ENCODE peak calls at places on chromosomes 6 and 20, in seven cellular contexts. B, T, U, H, S, F and J are unnamed samples.

GRCh38 chr6:37650071-37650481 is 47.6 kb downstream of the MDGA1 start:
- DNase-seq in B (no peak), U (peak), S (peak), F (peak), T (no peak), H (no peak), J (no peak)

GRCh38 chr20:19022791-19023448 is 189.5 kb upstream of the SLC24A3 start:
- DNase-seq in U (no peak), F (no peak), S (no peak), T (no peak), B (no peak), H (no peak), J (no peak)

GRCh38 chr6:40877362-40877761 is 161.7 kb downstream of the UNC5CL start:
- DNase-seq in B (no peak), F (no peak), H (no peak), T (no peak), U (no peak), S (no peak), J (no peak)

GRCh38 chr20:57509665-57510237 is 15.2 kb downstream of the CTCFL start:
- DNase-seq in B (peak), H (peak), S (peak), U (peak), F (no peak), T (no peak), J (peak)

GRCh38 chr20:58585753-58586540 is 65.1 kb upstream of the STX16 start:
- DNase-seq in T (no peak), U (no peak), B (no peak), F (no peak), H (peak), S (no peak), J (no peak)

GRCh38 chr6:129312865-129313264 is 397.1 kb downstream of the ARHGAP18 start:
- DNase-seq in F (no peak), S (no peak), B (peak), T (no peak), U (no peak), H (no peak), J (no peak)

GRCh38 chr6:15378864-15379263 is 133.0 kb downstream of the JARID2 start:
- DNase-seq in F (no peak), H (peak), T (no peak), B (no peak), S (peak), U (no peak), J (no peak)

GRCh38 chr6:125584468-125584939 is 164.9 kb upstream of the HEY2 start:
- DNase-seq in B (no peak), T (no peak), F (peak), H (no peak), U (no peak), S (no peak), J (peak)

GRCh38 chr6:116764961-116765841 is at the start of gene FAM162B:
- DNase-seq in T (no peak), B (no peak), S (no peak), F (peak), U (peak), H (peak), J (no peak)

GRCh38 chr6:56767892-56768531 is 125.3 kb upstream of the DST start:
- DNase-seq in B (no peak), H (no peak), F (no peak), U (no peak), S (no peak), T (no peak), J (no peak)

GRCh38 chr20:59673998-59674445 is 69.7 kb downstream of the PHACTR3 start:
- DNase-seq in T (no peak), B (no peak), S (no peak), H (no peak), U (no peak), F (no peak), J (no peak)

GRCh38 chr20:38203337-38204003 is 38.4 kb upstream of the TGM2 start:
- DNase-seq in U (no peak), B (no peak), H (no peak), S (no peak), F (no peak), T (no peak), J (no peak)

GRCh38 chr6:20433929-20434328 is 32.2 kb downstream of the E2F3 start:
- DNase-seq in T (no peak), F (no peak), U (no peak), B (no peak), S (no peak), H (no peak), J (no peak)

GRCh38 chr6:168226095-168226781 is 93.3 kb downstream of the DACT2 start:
- DNase-seq in B (no peak), H (no peak), U (no peak), T (no peak), S (no peak), F (no peak), J (no peak)

GRCh38 chr6:92459606-92460005 is 959.8 kb downstream of the EPHA7 start:
- DNase-seq in S (no peak), T (no peak), H (no peak), B (no peak), U (no peak), F (no peak), J (no peak)

GRCh38 chr20:8778387-8778786 is 290.5 kb upstream of the PLCB4 start:
- DNase-seq in H (no peak), S (no peak), F (no peak), U (no peak), T (no peak), B (no peak), J (no peak)

GRCh38 chr6:4727671-4728435 is 48.4 kb upstream of the CDYL start:
- DNase-seq in H (no peak), S (peak), F (no peak), U (peak), T (no peak), B (no peak), J (peak)

GRCh38 chr6:1162367-1163275 is 149.3 kb upstream of the FOXQ1 start:
- DNase-seq in H (no peak), T (no peak), U (no peak), F (no peak), S (no peak), B (no peak), J (peak)

GRCh38 chr6:134077301-134077700 is 24.9 kb upstream of the SLC2A12 start:
- DNase-seq in H (no peak), F (no peak), B (no peak), T (no peak), U (no peak), S (peak), J (no peak)

GRCh38 chr6:164039954-164040375 is 625.4 kb downstream of the QKI start:
- DNase-seq in U (no peak), S (peak), F (no peak), T (no peak), H (no peak), B (no peak), J (peak)

DNA sequence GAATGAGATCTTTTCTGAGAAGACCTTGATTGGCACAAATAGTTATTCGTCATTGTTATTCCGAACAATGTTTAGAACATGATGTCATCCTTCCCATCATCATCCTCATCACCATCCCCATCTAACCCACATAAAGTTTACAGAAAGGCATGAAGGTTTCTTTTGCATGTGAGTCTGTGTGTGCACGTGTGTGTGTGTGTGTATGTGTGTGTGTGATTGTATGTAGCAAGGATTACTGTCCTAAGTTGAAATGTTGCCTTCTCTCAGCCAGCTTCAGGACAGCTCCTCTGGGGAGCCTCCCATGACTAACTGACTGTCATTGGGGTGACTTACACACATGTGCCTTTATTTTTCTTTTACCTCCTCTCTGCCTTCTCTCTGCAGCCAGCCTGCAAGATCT is 113.5 kb downstream of the SLC22A3 start:
- DNase-seq in F (no peak), H (no peak), B (no peak), T (no peak), S (no peak), U (no peak), J (no peak)
- TF ChIP-seq JUND in F (no peak), H (no peak), B (no peak), T (no peak), S (no peak), U (no peak), J (no peak)

DNA sequence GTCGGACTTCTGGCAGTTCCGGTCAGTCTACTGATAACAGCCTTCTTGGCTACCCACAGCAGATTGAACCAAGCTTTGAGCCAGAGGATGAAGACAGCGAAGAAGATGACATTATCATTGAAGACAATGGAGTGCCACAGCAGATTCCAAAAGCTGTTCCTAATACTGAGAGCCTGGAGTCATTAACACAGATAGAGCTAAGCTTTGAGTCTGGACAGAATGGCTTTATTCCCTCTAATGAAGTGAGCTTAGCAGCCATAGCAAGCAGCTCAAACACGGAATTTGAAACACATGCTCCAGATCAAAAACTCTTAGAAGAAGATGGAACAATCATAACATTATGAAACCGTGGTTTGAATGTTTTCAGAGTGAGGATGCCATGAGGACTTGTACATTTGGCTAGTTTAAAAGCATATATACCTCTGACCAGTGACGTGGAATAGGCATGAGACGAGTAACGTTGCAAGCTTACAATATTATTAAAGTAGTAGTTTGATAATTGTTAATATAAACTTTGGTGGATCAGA is 18.8 kb downstream of the PARD6B start:
- DNase-seq in B (no peak), H (no peak), U (no peak), T (no peak), S (no peak), F (no peak), J (no peak)
- TF ChIP-seq JUND in B (no peak), H (no peak), U (no peak), T (no peak), S (no peak), F (no peak), J (no peak)

GRCh38 chr6:170172825-170173231 is 118.0 kb downstream of the DLL1 start:
- DNase-seq in F (no peak), S (no peak), B (no peak), U (no peak), T (no peak), H (no peak), J (no peak)
- TF ChIP-seq JUND in F (no peak), S (no peak), B (no peak), U (no peak), T (no peak), H (no peak), J (no peak)

DNA sequence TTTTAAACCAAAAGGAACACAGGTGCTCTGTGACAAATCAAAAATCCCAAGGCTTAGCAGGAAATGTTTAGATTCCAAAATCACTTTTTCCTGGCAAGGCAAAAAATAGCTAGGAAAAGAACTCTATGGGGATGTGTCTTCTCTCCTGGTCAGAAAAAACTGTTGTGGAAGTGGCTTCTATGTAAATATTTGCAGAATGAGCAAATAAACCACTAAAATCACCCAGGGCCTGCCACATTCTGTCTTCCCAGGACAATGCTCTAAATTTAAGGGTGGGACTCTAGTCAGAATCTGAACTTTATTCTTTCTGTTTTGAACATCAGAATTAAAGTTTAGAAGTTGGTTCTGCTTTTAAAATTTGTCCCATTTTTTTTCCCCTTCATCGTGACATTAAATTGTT is 29.3 kb downstream of the GCM1 start:
- DNase-seq in H (no peak), T (no peak), U (peak), B (no peak), S (no peak), F (no peak), J (peak)
- TF ChIP-seq JUND in H (no peak), T (no peak), U (no peak), B (no peak), S (no peak), F (no peak), J (no peak)

GRCh38 chr6:33193619-33194018 is 1.4 kb upstream of the COL11A2 start:
- DNase-seq in H (peak), B (no peak), F (no peak), S (no peak), U (no peak), T (no peak), J (no peak)
- TF ChIP-seq JUND in H (no peak), B (no peak), F (no peak), S (no peak), U (no peak), T (no peak), J (no peak)